ENCODE peak calls at places on chromosome 2, in nine cellular contexts. N, H, A, W, V, D, T, U and S are unnamed samples.

GRCh38 chr2:189337648-189338047 is 103.6 kb upstream of the WDR75 start:
- DNase-seq in D (no peak), A (peak), H (peak), T (no peak), N (no peak), V (no peak), U (no peak), W (no peak), S (peak)

GRCh38 chr2:25587361-25587760 is 86.0 kb downstream of the DTNB start:
- DNase-seq in D (no peak), U (no peak), A (peak), V (no peak), H (no peak), N (no peak), W (no peak), T (peak), S (peak)

GRCh38 chr2:158321264-158321663 is 135.3 kb downstream of the CCDC148 start:
- DNase-seq in V (no peak), U (no peak), H (no peak), W (no peak), D (peak), N (no peak), A (peak), T (peak), S (peak)

GRCh38 chr2:72915907-72916742 is 1.2 kb upstream of the EMX1 start:
- DNase-seq in A (no peak), H (peak), U (peak), V (peak), N (peak), T (no peak), D (peak), W (no peak), S (peak)

GRCh38 chr2:27162151-27163121 is 13.6 kb downstream of the TCF23 start:
- DNase-seq in U (no peak), A (no peak), N (peak), W (no peak), D (peak), H (no peak), V (no peak), T (peak), S (peak)

GRCh38 chr2:207937818-207938217 is 87.5 kb downstream of the PLEKHM3 start:
- DNase-seq in N (no peak), T (no peak), V (no peak), H (no peak), D (no peak), A (no peak), W (no peak), U (no peak), S (no peak)

GRCh38 chr2:181253438-181253837 is 203.7 kb upstream of the ITGA4 start:
- DNase-seq in V (no peak), H (no peak), W (no peak), T (no peak), N (no peak), U (no peak), A (no peak), D (no peak), S (no peak)

GRCh38 chr2:97735161-97735561 is 21.8 kb downstream of the ZAP70 start:
- DNase-seq in W (no peak), U (peak), T (no peak), V (no peak), N (no peak), H (no peak), D (no peak), A (no peak), S (no peak)

GRCh38 chr2:45275235-45275805 is 266.1 kb upstream of the SIX2 start:
- DNase-seq in H (peak), U (no peak), W (no peak), V (no peak), D (peak), T (peak), N (peak), A (peak), S (peak)

GRCh38 chr2:225274751-225275150 is 124.8 kb upstream of the NYAP2 start:
- DNase-seq in N (no peak), U (no peak), H (no peak), W (no peak), A (no peak), T (peak), D (peak), V (no peak), S (no peak)

GRCh38 chr2:64447317-64448060 is 6.5 kb upstream of the LGALSL start:
- DNase-seq in N (no peak), A (no peak), W (no peak), U (no peak), H (no peak), D (no peak), V (no peak), T (no peak), S (no peak)

GRCh38 chr2:98578231-98578630 is 30.1 kb downstream of the COA5 start:
- DNase-seq in W (no peak), A (no peak), D (no peak), U (no peak), V (no peak), N (no peak), T (no peak), H (no peak), S (no peak)